ENCODE peak calls at places on chromosomes 11 and 22, in four cellular contexts. Q is stimulated activated CD4-positive, alpha-beta T cell treated with anti-CD3 and anti-CD28 coated beads, Interleukin-12 subunit alpha, Interleukin-12 subunit beta, amount 100 ng/mL, for 4 hours; Y is CD4-positive, CD25-positive, alpha-beta regulatory T cell; W is HS-27A. Z is an unnamed sample.

GRCh38 chr11:2527621-2528291 is 82.9 kb downstream of the KCNQ1 start:
- DNase-seq in Q (no peak), W (no peak), Y (no peak), Z (no peak)

GRCh38 chr22:32050678-32051515 is 7.8 kb downstream of the SLC5A1 start:
- DNase-seq in Y (no peak), W (peak), Q (peak), Z (no peak)

GRCh38 chr11:34356918-34357645 is 728 bp downstream of the ABTB2 start:
- DNase-seq in Q (peak), Y (peak), W (no peak), Z (peak)

GRCh38 chr11:119316729-119317591 is at the start of gene MCAM:
- DNase-seq in W (no peak), Q (no peak), Y (no peak), Z (no peak)

GRCh38 chr11:70100283-70100610 is 22.1 kb downstream of the ANO1 start:
- DNase-seq in Y (no peak), W (no peak), Q (no peak), Z (no peak)

GRCh38 chr22:48577014-48577690 is 1250.5 kb downstream of the BRD1 start:
- DNase-seq in Q (no peak), Y (no peak), W (no peak), Z (no peak)

GRCh38 chr11:46896719-46897406 is 21.5 kb downstream of the LRP4 start:
- DNase-seq in W (no peak), Y (no peak), Q (no peak), Z (no peak)

GRCh38 chr22:40213478-40213877 is 35.8 kb downstream of the TNRC6B start:
- DNase-seq in Y (no peak), W (no peak), Q (no peak), Z (no peak)

GRCh38 chr22:49570032-49570848 is 257.4 kb downstream of the BRD1 start:
- DNase-seq in Q (no peak), Y (no peak), W (no peak), Z (no peak)

GRCh38 chr11:69249641-69250502 is 44.1 kb upstream of the MYEOV start:
- DNase-seq in W (no peak), Q (no peak), Y (no peak), Z (no peak)

GRCh38 chr11:60942970-60943565 is 8.9 kb downstream of the SLC15A3 start:
- DNase-seq in W (no peak), Q (no peak), Y (no peak), Z (no peak)

GRCh38 chr11:45423475-45424081 is 137.4 kb upstream of the SYT13 start:
- DNase-seq in Y (no peak), Q (no peak), W (no peak), Z (no peak)

GRCh38 chr11:114466742-114467141 is 27.5 kb downstream of the REXO2 start:
- DNase-seq in Q (no peak), W (no peak), Y (no peak), Z (no peak)

GRCh38 chr11:32113200-32113599 is 22.3 kb downstream of the RCN1 start:
- DNase-seq in Y (no peak), W (no peak), Q (no peak), Z (no peak)

GRCh38 chr22:29726104-29726503 is 6.3 kb downstream of the CABP7 start:
- DNase-seq in W (no peak), Q (no peak), Y (no peak), Z (no peak)

GRCh38 chr11:93875637-93876036 is 25.2 kb upstream of the VSTM5 start:
- DNase-seq in Q (no peak), Y (no peak), W (no peak), Z (no peak)

GRCh38 chr11:35629914-35630313 is 11.7 kb downstream of the FJX1 start:
- DNase-seq in Q (no peak), W (peak), Y (no peak), Z (no peak)

GRCh38 chr22:36160499-36160942 is at the start of gene APOL3:
- DNase-seq in Y (peak), Q (peak), W (no peak), Z (no peak)

GRCh38 chr11:86678296-86678695 is 5.9 kb upstream of the ME3 start:
- DNase-seq in Q (no peak), Y (no peak), W (no peak), Z (no peak)

GRCh38 chr11:12808519-12808918 is 134.3 kb downstream of the TEAD1 start:
- DNase-seq in Y (no peak), Q (no peak), W (no peak), Z (no peak)

GRCh38 chr11:92869716-92870115 is 99.7 kb upstream of the MTNR1B start:
- DNase-seq in W (no peak), Q (no peak), Y (no peak), Z (no peak)

GRCh38 chr11:60921777-60922335 is 2.4 kb upstream of the TMEM132A start:
- DNase-seq in Y (no peak), Q (no peak), W (no peak), Z (no peak)